ENCODE peak calls at places on chromosome 21, in nine cellular contexts. O is GM23248, Z is brain microvascular endothelial cell, M is SJCRH30, D is heart left ventricle, H is OCI-LY7, R is uterus, P is trophoblast cell, A is A549. Q is an unnamed sample.

GRCh38 chr21:43290529-43291346 is 121.9 kb downstream of the CRYAA start:
- DNase-seq in Z (no peak), A (no peak), R (no peak), O (no peak), M (peak; percentile 85), D (no peak), P (no peak), H (peak; percentile 94), Q (no peak)

GRCh38 chr21:25708467-25709065 is 26.1 kb downstream of the ATP5PF start:
- DNase-seq in M (peak; percentile 76), D (peak; percentile 39), H (peak; percentile 60), R (peak; percentile 51), A (peak; percentile 22), Z (peak; percentile 43), P (peak; percentile 29), O (peak; percentile 53), Q (no peak)

GRCh38 chr21:46617267-46618051 is 12.6 kb upstream of the S100B start:
- DNase-seq in P (peak; percentile 27), M (no peak), D (no peak), O (peak; percentile 33), H (no peak), A (no peak), Z (peak; percentile 77), R (no peak), Q (no peak)

GRCh38 chr21:35045539-35046222 is 3.4 kb downstream of the RUNX1 start:
- DNase-seq in H (no peak), A (no peak), M (no peak), P (no peak), Z (no peak), D (no peak), O (no peak), R (no peak), Q (no peak)

GRCh38 chr21:35145626-35146236 is 96.6 kb upstream of the RUNX1 start:
- DNase-seq in P (no peak), Z (no peak), O (no peak), D (no peak), M (no peak), A (no peak), R (no peak), H (no peak), Q (no peak)

GRCh38 chr21:44291936-44292811 is 6.5 kb downstream of the AIRE start:
- DNase-seq in D (no peak), P (no peak), Z (no peak), R (no peak), H (no peak), O (peak; percentile 25), A (peak; percentile 31), M (no peak), Q (no peak)

GRCh38 chr21:29961291-29962027 is 21.7 kb upstream of the GRIK1 start:
- DNase-seq in D (no peak), P (no peak), R (no peak), A (no peak), H (no peak), O (no peak), Z (no peak), M (peak; percentile 30), Q (no peak)

GRCh38 chr21:19440792-19441494 is 1037.4 kb upstream of the TMPRSS15 start:
- DNase-seq in Z (no peak), A (no peak), R (no peak), O (no peak), M (peak; percentile 50), H (no peak), D (no peak), P (no peak), Q (no peak)

GRCh38 chr21:25127007-25127406 is 480.3 kb downstream of the MRPL39 start:
- DNase-seq in Z (no peak), R (no peak), A (no peak), O (no peak), D (no peak), P (no peak), M (no peak), H (no peak), Q (no peak)

GRCh38 chr21:28207776-28208175 is 784.9 kb downstream of the LTN1 start:
- DNase-seq in M (peak; percentile 89), R (no peak), Z (peak; percentile 9), A (no peak), D (no peak), O (peak; percentile 88), H (no peak), P (no peak), Q (no peak)

GRCh38 chr21:42163511-42163863 is 55.5 kb upstream of the ABCG1 start:
- DNase-seq in H (no peak), A (no peak), R (no peak), M (no peak), P (no peak), Z (no peak), O (no peak), D (no peak), Q (no peak)

GRCh38 chr21:21387891-21388290 is 389.7 kb downstream of the NCAM2 start:
- DNase-seq in A (no peak), O (no peak), R (no peak), Z (no peak), M (no peak), P (no peak), H (no peak), D (no peak), Q (no peak)

GRCh38 chr21:21385404-21385803 is 387.2 kb downstream of the NCAM2 start:
- DNase-seq in Z (no peak), D (no peak), A (no peak), R (no peak), P (no peak), O (no peak), H (no peak), M (no peak), Q (no peak)

GRCh38 chr21:21384977-21385376 is 386.8 kb downstream of the NCAM2 start:
- DNase-seq in O (no peak), H (no peak), P (no peak), Z (no peak), R (no peak), A (no peak), M (no peak), D (no peak), Q (no peak)

DNA sequence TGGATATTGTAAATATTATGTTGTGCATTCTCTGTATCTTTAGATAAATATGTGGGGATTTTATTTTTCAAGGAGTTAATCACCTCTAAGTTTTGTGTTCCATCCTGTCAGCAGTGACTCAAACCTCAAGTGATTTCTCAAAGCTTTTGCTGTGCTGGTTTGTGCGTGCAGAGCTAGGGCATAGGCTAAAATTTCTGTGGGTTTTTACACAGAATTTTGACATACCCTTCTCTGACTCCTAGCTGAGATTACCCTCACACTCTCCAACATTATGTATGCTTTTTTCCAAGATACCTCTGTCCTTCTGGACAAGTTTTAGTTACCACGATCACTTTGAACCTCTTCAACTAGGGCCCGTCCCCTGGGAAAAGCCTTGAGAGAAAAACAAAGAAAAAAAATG is 384.9 kb downstream of the NCAM2 start:
- DNase-seq in R (no peak), H (no peak), A (no peak), P (no peak), O (peak; percentile 46), Z (peak; percentile 12), M (no peak), D (no peak), Q (no peak)
- H3K27ac ChIP-seq in R (no peak overlapping the region), H (no peak overlapping the region), A (no peak overlapping the region), P (no peak overlapping the region), O (no peak overlapping the region), Z (no peak overlapping the region), M (no peak overlapping the region), D (no peak overlapping the region), Q (no peak overlapping the region)

GRCh38 chr21:31985398-31985797 is 112.6 kb downstream of the HUNK start:
- DNase-seq in P (no peak), D (no peak), H (no peak), Z (no peak), M (no peak), R (no peak), A (no peak), O (no peak), Q (no peak)

GRCh38 chr21:31987696-31988095 is 114.9 kb downstream of the HUNK start:
- DNase-seq in Z (no peak), M (no peak), O (no peak), P (no peak), D (no peak), R (no peak), A (no peak), H (no peak), Q (no peak)

GRCh38 chr21:31988492-31989285 is 115.9 kb downstream of the HUNK start:
- DNase-seq in O (peak; percentile 73), D (no peak), M (no peak), A (no peak), P (no peak), Z (no peak), R (no peak), H (no peak), Q (no peak)

GRCh38 chr21:31983120-31983519 is 110.3 kb downstream of the HUNK start:
- DNase-seq in A (no peak), Z (no peak), R (no peak), D (no peak), O (no peak), M (no peak), H (no peak), P (no peak), Q (no peak)

GRCh38 chr21:31986035-31986856 is 113.4 kb downstream of the HUNK start:
- DNase-seq in H (no peak), P (no peak), R (no peak), O (no peak), A (no peak), M (no peak), Z (no peak), D (no peak), Q (no peak)
- H3K27ac ChIP-seq in H (no peak overlapping the region), P (no peak overlapping the region), R (no peak overlapping the region), O (no peak overlapping the region), A (no peak overlapping the region), M (no peak overlapping the region), Z (no peak overlapping the region), D (no peak overlapping the region), Q (no peak overlapping the region)

GRCh38 chr21:45356251-45356650 is 48.7 kb upstream of the COL18A1 start:
- DNase-seq in R (no peak), Z (no peak), P (no peak), D (no peak), H (no peak), M (no peak), A (no peak), O (no peak), Q (no peak)
- H3K27ac ChIP-seq in R (peak overlapping the region; percentile 77), Z (no peak overlapping the region), P (peak overlapping the region; percentile 38), D (peak overlapping the region; percentile 79), H (no peak overlapping the region), M (no peak overlapping the region), A (no peak overlapping the region), O (no peak overlapping the region), Q (no peak overlapping the region)

GRCh38 chr21:37529649-37530048 is 163.1 kb downstream of the DYRK1A start:
- DNase-seq in A (no peak), D (no peak), H (no peak), P (no peak), Z (no peak), O (no peak), R (no peak), M (no peak), Q (no peak)

GRCh38 chr21:37532868-37533780 is 166.6 kb downstream of the DYRK1A start:
- DNase-seq in P (peak; percentile 96), M (no peak), Z (peak; percentile 48), R (no peak), O (peak; percentile 23), A (peak; percentile 41), D (no peak), H (no peak), Q (no peak)

GRCh38 chr21:37534431-37534830 is 167.9 kb downstream of the DYRK1A start:
- DNase-seq in P (no peak), D (no peak), O (no peak), H (no peak), Z (no peak), R (peak; percentile 3), A (no peak), M (no peak), Q (no peak)

GRCh38 chr21:37530901-37531351 is 164.4 kb downstream of the DYRK1A start:
- DNase-seq in O (no peak), P (no peak), Z (no peak), H (no peak), R (no peak), M (peak; percentile 57), A (no peak), D (no peak), Q (no peak)

GRCh38 chr21:37531402-37532042 is 164.9 kb downstream of the DYRK1A start:
- DNase-seq in D (peak; percentile 64), A (no peak), H (no peak), P (no peak), M (peak; percentile 45), R (no peak), O (peak; percentile 8), Z (no peak), Q (peak; percentile 69)
- H3K27ac ChIP-seq in D (peak overlapping the region; percentile 69), A (no peak overlapping the region), H (no peak overlapping the region), P (no peak overlapping the region), M (no peak overlapping the region), R (no peak overlapping the region), O (no peak overlapping the region), Z (no peak overlapping the region), Q (peak overlapping the region; percentile 41)